ENCODE peak calls at places on chromosomes 5 and 9, in ten cellular contexts. A is HCT116; M is PC-3; O is HL-60; Q is brain microvascular endothelial cell; W is ovary; T is left ventricle myocardium inferior; F is GM23338; J is effector memory CD4-positive, alpha-beta T cell; Z is lower lobe of right lung. N is an unnamed sample.

GRCh38 chr9:68427216-68427994 is 71.0 kb downstream of the PGM5 start:
- DNase-seq in F (no peak), W (no peak), O (no peak), M (no peak), T (no peak), Q (no peak), A (no peak), J (no peak), Z (no peak), N (no peak)

GRCh38 chr9:32783168-32783891 is at the start of gene TMEM215:
- DNase-seq in T (no peak), F (peak; percentile 86), Z (peak; percentile 37), Q (no peak), O (no peak), M (no peak), A (no peak), J (no peak), W (no peak), N (no peak)

GRCh38 chr9:136327313-136327971 is at the start of gene GPSM1:
- DNase-seq in M (peak; percentile 38), O (no peak), J (peak; percentile 5), T (peak; percentile 70), F (peak; percentile 63), W (peak; percentile 77), Z (no peak), Q (no peak), A (no peak), N (no peak)

GRCh38 chr9:70298245-70298771 is 39.5 kb downstream of the SMC5 start:
- DNase-seq in J (no peak), W (no peak), T (no peak), O (no peak), F (no peak), Q (no peak), M (peak; percentile 19), A (no peak), Z (no peak), N (no peak)

GRCh38 chr5:124963236-124963929 is 216.9 kb upstream of the ZNF608 start:
- DNase-seq in F (peak; percentile 56), Z (no peak), M (peak; percentile 32), J (no peak), A (no peak), T (no peak), Q (peak; percentile 28), W (no peak), O (peak; percentile 12), N (no peak)

GRCh38 chr5:131661931-131662330 is 26.9 kb upstream of the RAPGEF6 start:
- DNase-seq in F (no peak), A (no peak), W (no peak), Q (no peak), T (no peak), Z (no peak), J (no peak), O (no peak), M (no peak), N (no peak)

GRCh38 chr9:137449931-137450537 is 8.9 kb upstream of the ENTPD8 start:
- DNase-seq in W (peak; percentile 26), F (no peak), A (no peak), J (peak; percentile 42), Q (no peak), O (no peak), M (no peak), T (no peak), Z (peak; percentile 42), N (no peak)

GRCh38 chr9:70049672-70050271 is 6.1 kb downstream of the MAMDC2 start:
- DNase-seq in A (no peak), J (no peak), O (no peak), W (peak; percentile 92), T (peak; percentile 83), Q (no peak), F (no peak), M (no peak), Z (peak; percentile 50), N (peak; percentile 97)

GRCh38 chr5:57501414-57502321 is 19.1 kb upstream of the ACTBL2 start:
- DNase-seq in J (no peak), M (peak; percentile 21), F (no peak), O (no peak), T (no peak), Q (peak; percentile 31), W (no peak), A (no peak), Z (no peak), N (no peak)

GRCh38 chr9:125749951-125750655 is 2.9 kb downstream of the PBX3 start:
- DNase-seq in M (no peak), O (no peak), W (no peak), F (no peak), Z (no peak), Q (no peak), J (no peak), A (no peak), T (no peak), N (no peak)

GRCh38 chr5:154734670-154735248 is 20.4 kb upstream of the LARP1 start:
- DNase-seq in W (no peak), J (no peak), Q (no peak), A (no peak), T (no peak), F (no peak), O (no peak), Z (no peak), M (no peak), N (no peak)

GRCh38 chr5:180785794-180786221 is 16.8 kb downstream of the MGAT1 start:
- DNase-seq in T (no peak), Q (peak; percentile 28), O (peak; percentile 29), W (peak; percentile 51), F (peak; percentile 91), J (no peak), M (peak; percentile 76), Z (peak; percentile 59), A (no peak), N (no peak)

GRCh38 chr5:57335092-57335491 is 147.5 kb downstream of the ACTBL2 start:
- DNase-seq in F (no peak), Z (no peak), T (no peak), M (peak; percentile 78), J (no peak), A (no peak), W (no peak), O (no peak), Q (peak; percentile 27), N (no peak)

GRCh38 chr5:102865510-102866314 is 110.6 kb downstream of the PAM start:
- DNase-seq in Z (peak; percentile 76), W (peak; percentile 74), M (peak; percentile 81), F (peak; percentile 91), A (peak; percentile 86), T (peak; percentile 82), J (no peak), O (peak; percentile 4), Q (peak; percentile 92), N (peak; percentile 80)

GRCh38 chr5:116685069-116685468 is 110.4 kb upstream of the SEMA6A start:
- DNase-seq in Z (no peak), T (no peak), Q (no peak), O (no peak), W (no peak), J (no peak), M (no peak), F (no peak), A (no peak), N (no peak)

GRCh38 chr5:106699198-106699597 is 971.5 kb downstream of the EFNA5 start:
- DNase-seq in W (no peak), T (no peak), O (no peak), A (no peak), M (peak; percentile 25), Q (no peak), J (no peak), Z (no peak), F (peak; percentile 71), N (no peak)

GRCh38 chr9:112890106-112891081 is at the start of gene SLC46A2:
- DNase-seq in A (no peak), M (no peak), T (peak; percentile 37), F (peak; percentile 64), O (no peak), Q (no peak), J (no peak), Z (peak; percentile 86), W (no peak), N (no peak)

GRCh38 chr9:116555556-116556180 is 131.4 kb upstream of the TRIM32 start:
- DNase-seq in Q (no peak), T (no peak), O (no peak), M (no peak), A (no peak), W (no peak), Z (no peak), F (no peak), J (no peak), N (no peak)

GRCh38 chr9:110180713-110181434 is 27.1 kb downstream of the C9orf152 start:
- DNase-seq in O (no peak), W (no peak), F (peak; percentile 31), Z (no peak), J (no peak), M (peak; percentile 79), T (no peak), Q (peak; percentile 60), A (no peak), N (no peak)

GRCh38 chr5:5387192-5387591 is 35.3 kb upstream of the ICE1 start:
- DNase-seq in O (no peak), J (no peak), A (no peak), W (no peak), Q (no peak), M (peak; percentile 22), Z (no peak), F (no peak), T (no peak), N (no peak)
- H3K27me3 ChIP-seq in O (no peaks in the 10 kb centered on the region), J (no peaks in the 10 kb centered on the region), A (peaks cover 6% of the 10 kb centered on the region), W (no peaks in the 10 kb centered on the region), Q (no peaks in the 10 kb centered on the region), M (no peaks in the 10 kb centered on the region), Z (no peaks in the 10 kb centered on the region), F (no peaks in the 10 kb centered on the region), T (no peaks in the 10 kb centered on the region), N (no peaks in the 10 kb centered on the region)

GRCh38 chr5:73201547-73202513 is 28.8 kb downstream of the TMEM174 start:
- DNase-seq in M (peak; percentile 85), W (peak; percentile 80), J (peak; percentile 24), Q (peak; percentile 53), F (peak; percentile 94), Z (peak; percentile 86), O (peak; percentile 56), A (peak; percentile 78), T (peak; percentile 56), N (peak; percentile 77)
- H3K27me3 ChIP-seq in M (no peaks in the 10 kb centered on the region), W (no peaks in the 10 kb centered on the region), J (peaks cover 7% of the 10 kb centered on the region), Q (no peaks in the 10 kb centered on the region), F (peaks cover 15% of the 10 kb centered on the region), Z (peaks cover 31% of the 10 kb centered on the region), O (no peaks in the 10 kb centered on the region), A (no peaks in the 10 kb centered on the region), T (peaks cover 71% of the 10 kb centered on the region), N (peaks cover 39% of the 10 kb centered on the region)

GRCh38 chr5:176847155-176847554 is 36.8 kb downstream of the UNC5A start:
- DNase-seq in J (no peak), T (no peak), A (no peak), F (no peak), O (no peak), M (no peak), Z (no peak), W (no peak), Q (no peak), N (no peak)
- H3K27me3 ChIP-seq in J (no peaks in the 10 kb centered on the region), T (peaks cover 100% of the 10 kb centered on the region), A (no peaks in the 10 kb centered on the region), F (no peaks in the 10 kb centered on the region), O (peaks cover 21% of the 10 kb centered on the region), M (peaks cover 5% of the 10 kb centered on the region), Z (peaks cover 78% of the 10 kb centered on the region), W (no peaks in the 10 kb centered on the region), Q (peaks cover 21% of the 10 kb centered on the region), N (peaks cover 92% of the 10 kb centered on the region)

DNA sequence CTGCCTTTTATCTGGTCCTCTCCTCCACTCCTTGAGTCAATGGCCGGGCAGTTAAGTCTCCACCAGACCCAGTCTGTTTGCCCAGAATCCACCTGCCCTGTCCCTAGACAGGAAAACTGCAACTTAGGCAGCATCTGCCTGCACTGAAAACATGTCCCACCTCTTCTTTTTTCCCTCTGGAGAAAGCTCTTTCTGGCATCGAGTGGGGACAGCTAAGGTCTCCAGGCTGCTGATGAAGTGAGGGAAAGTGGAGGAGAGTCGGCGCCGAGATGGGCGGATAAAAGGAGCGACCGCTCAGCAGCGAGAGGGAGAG is 243 bp upstream of the SHISAL2B start:
- DNase-seq in M (no peak), Z (no peak), T (no peak), Q (no peak), O (no peak), F (no peak), W (no peak), A (no peak), J (no peak), N (no peak)
- H3K27me3 ChIP-seq in M (no peaks in the 10 kb centered on the region), Z (peaks cover 31% of the 10 kb centered on the region), T (peaks cover 64% of the 10 kb centered on the region), Q (peaks cover 25% of the 10 kb centered on the region), O (peaks cover 2% of the 10 kb centered on the region), F (peaks cover 24% of the 10 kb centered on the region), W (no peaks in the 10 kb centered on the region), A (peaks cover 5% of the 10 kb centered on the region), J (peaks cover 6% of the 10 kb centered on the region), N (no peaks in the 10 kb centered on the region)